ENCODE peak calls at places on chromosomes 12 and 14, in six cellular contexts. D is astrocyte of the cerebellum, B is NB4, R is AG09309, P is fibroblast of villous mesenchyme, N is Calu3. W is an unnamed sample.

GRCh38 chr12:92458996-92459395 is 243.8 kb upstream of the PLEKHG7 start:
- DNase-seq in D (no peak), B (no peak), R (no peak), P (no peak), N (no peak), W (no peak)

GRCh38 chr12:87074801-87075200 is 818.6 kb upstream of the MGAT4C start:
- DNase-seq in D (no peak), B (no peak), R (peak; percentile 1), P (no peak), N (no peak), W (no peak)

GRCh38 chr12:122860052-122860853 is 25.0 kb downstream of the HIP1R start:
- DNase-seq in D (peak; percentile 50), B (peak; percentile 88), R (no peak), P (peak; percentile 82), N (peak; percentile 89), W (peak; percentile 79)

GRCh38 chr14:93731753-93732152 is 56.5 kb downstream of the PRIMA1 start:
- DNase-seq in D (no peak), B (no peak), R (no peak), P (no peak), N (no peak), W (no peak)

GRCh38 chr12:96506776-96507175 is 17.4 kb downstream of the CFAP54 start:
- DNase-seq in D (no peak), B (no peak), R (no peak), P (no peak), N (no peak), W (no peak)

GRCh38 chr14:59277659-59278058 is 89.2 kb downstream of the DAAM1 start:
- DNase-seq in D (no peak), B (no peak), R (no peak), P (no peak), N (no peak), W (no peak)

GRCh38 chr14:95832012-95832411 is 44.6 kb upstream of the TUNAR start:
- DNase-seq in D (no peak), B (no peak), R (no peak), P (no peak), N (no peak), W (no peak)

GRCh38 chr12:22978962-22979361 is 354.0 kb downstream of the ETNK1 start:
- DNase-seq in D (peak; percentile 89), B (no peak), R (peak; percentile 94), P (peak; percentile 88), N (no peak), W (peak; percentile 94)

GRCh38 chr14:72666610-72667009 is 227.3 kb downstream of the DPF3 start:
- DNase-seq in D (peak; percentile 46), B (no peak), R (peak; percentile 46), P (peak; percentile 58), N (no peak), W (peak; percentile 55)

GRCh38 chr14:33363687-33364086 is 425.0 kb downstream of the NPAS3 start:
- DNase-seq in D (peak; percentile 56), B (no peak), R (no peak), P (peak; percentile 13), N (no peak), W (no peak)

GRCh38 chr12:121576851-121577391 is 3.9 kb downstream of the KDM2B start:
- DNase-seq in D (peak; percentile 36), B (peak; percentile 46), R (peak; percentile 65), P (peak; percentile 88), N (no peak), W (no peak)

GRCh38 chr14:50600849-50601248 is 40.9 kb downstream of the ATL1 start:
- DNase-seq in D (no peak), B (no peak), R (no peak), P (peak; percentile 43), N (no peak), W (peak; percentile 59)

DNA sequence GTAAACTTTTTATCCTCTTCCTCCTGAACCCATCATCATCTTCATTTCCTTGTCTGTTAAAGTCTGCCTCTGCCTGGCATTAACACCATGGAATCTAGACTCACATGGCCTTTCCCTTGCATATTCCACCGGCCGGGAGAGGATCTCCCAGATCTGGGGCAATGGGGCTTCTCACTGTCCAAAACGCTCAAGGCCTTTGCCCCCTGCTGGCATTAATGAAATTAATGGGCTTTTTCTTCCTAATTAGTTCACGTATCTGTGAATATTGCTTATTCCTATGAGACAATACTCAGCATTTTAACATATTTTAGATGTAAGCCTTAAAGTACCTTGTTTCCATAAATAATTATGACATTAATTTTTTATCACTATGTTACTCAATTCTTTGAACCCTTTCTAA is 42.9 kb upstream of the CAPRIN2 start:
- DNase-seq in D (no peak), B (no peak), R (no peak), P (peak; percentile 5), N (no peak), W (peak; percentile 9)
- TF ChIP-seq CTCF in D (no peak), B (no peak), R (no peak), P (peak; percentile 13), N (no peak), W (no peak)

GRCh38 chr12:6753772-6754356 is 923 bp upstream of the MLF2 start:
- DNase-seq in D (no peak), B (no peak), R (no peak), P (no peak), N (no peak), W (no peak)
- TF ChIP-seq CTCF in D (no peak), B (no peak), R (peak; percentile 96), P (peak; percentile 95), N (no peak), W (peak; percentile 90)

GRCh38 chr14:21719841-21720240 is 46.2 kb upstream of the OR4E1 start:
- DNase-seq in D (no peak), B (no peak), R (no peak), P (no peak), N (no peak), W (no peak)

GRCh38 chr14:21724115-21724973 is 50.7 kb upstream of the OR4E1 start:
- DNase-seq in D (no peak), B (no peak), R (no peak), P (no peak), N (no peak), W (no peak)

GRCh38 chr14:21721504-21721903 is 47.9 kb upstream of the OR4E1 start:
- DNase-seq in D (no peak), B (no peak), R (no peak), P (no peak), N (no peak), W (no peak)

GRCh38 chr14:21723431-21724045 is 49.9 kb upstream of the OR4E1 start:
- DNase-seq in D (no peak), B (peak; percentile 50), R (no peak), P (peak; percentile 16), N (peak; percentile 25), W (peak; percentile 56)
- TF ChIP-seq CTCF in D (no peak), B (peak; percentile 74), R (no peak), P (peak; percentile 47), N (no peak), W (no peak)

GRCh38 chr14:100836961-100837811 is 11.3 kb downstream of the MEG3 start:
- DNase-seq in D (no peak), B (no peak), R (no peak), P (no peak), N (no peak), W (no peak)
- TF ChIP-seq CTCF in D (no peak), B (no peak), R (no peak), P (no peak), N (no peak), W (no peak)

DNA sequence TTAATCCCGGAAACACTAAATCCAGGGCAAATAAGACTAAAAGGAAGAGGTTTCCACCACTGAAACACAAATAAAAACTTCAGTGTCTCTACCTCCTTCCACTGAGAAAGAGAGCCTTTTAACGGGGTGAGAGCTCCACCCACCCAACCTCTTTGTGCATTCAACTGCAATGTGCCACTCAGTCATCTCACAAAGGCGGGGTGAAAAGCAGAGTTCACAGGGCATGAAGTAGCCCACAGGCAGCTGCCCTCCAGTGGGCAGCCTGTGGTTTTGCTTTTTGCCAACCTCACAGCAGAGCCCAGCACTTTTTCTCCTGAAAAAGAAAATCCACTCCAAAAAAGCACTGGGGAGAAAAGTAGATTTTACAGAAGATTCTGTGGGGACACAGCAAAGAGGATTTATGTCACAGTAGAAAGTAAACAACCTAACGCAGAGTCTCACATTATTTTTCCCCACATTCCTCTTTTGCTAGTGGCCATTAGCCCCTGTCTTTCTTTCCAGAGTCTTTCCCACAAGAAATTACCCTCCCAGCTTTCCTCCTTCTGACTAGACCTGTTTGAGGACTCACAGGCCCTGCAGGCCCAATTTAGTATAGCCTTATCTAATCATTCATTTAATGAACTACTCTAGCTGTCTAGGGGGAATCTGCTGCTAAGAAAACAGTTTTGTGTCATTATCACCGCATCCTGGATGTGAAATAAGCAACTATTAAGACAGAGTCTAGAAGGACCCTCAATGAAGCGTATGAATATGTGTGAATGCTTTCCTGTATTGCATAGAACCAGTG is 753.8 kb upstream of the FOXG1 start:
- DNase-seq in D (no peak), B (no peak), R (no peak), P (no peak), N (peak; percentile 15), W (no peak)
- TF ChIP-seq CTCF in D (no peak), B (no peak), R (no peak), P (no peak), N (no peak), W (no peak)

GRCh38 chr12:7060353-7060954 is at the start of gene C1S:
- DNase-seq in D (peak; percentile 89), B (no peak), R (peak; percentile 98), P (peak; percentile 99), N (peak; percentile 63), W (peak; percentile 98)
- TF ChIP-seq CTCF in D (peak; percentile 86), B (no peak), R (peak; percentile 98), P (peak; percentile 97), N (peak; percentile 26), W (peak; percentile 70)

DNA sequence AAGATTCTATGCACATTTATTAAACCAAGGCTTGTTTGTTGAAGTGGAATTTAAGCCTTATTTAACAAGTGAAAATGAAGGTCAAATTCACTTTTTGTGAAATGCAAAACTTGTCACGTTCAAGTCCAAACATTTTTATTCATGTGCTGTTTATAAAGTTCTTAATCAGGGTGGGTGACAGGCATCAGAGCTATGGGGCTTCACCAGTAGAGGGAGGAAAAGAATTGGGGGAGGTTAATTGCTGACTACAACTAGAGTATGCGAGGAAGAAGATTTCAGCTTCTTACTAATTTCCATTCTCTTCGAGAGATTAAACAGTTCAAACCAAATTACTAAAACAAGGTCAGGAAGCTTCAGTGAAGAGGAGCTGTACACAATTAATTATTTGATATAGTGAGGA is 9.7 kb downstream of the MOK start:
- DNase-seq in D (peak; percentile 13), B (peak; percentile 44), R (no peak), P (no peak), N (no peak), W (no peak)
- TF ChIP-seq CTCF in D (peak; percentile 66), B (peak; percentile 39), R (peak; percentile 47), P (peak; percentile 42), N (no peak), W (no peak)

GRCh38 chr12:124428792-124429281 is 133.9 kb downstream of the RFLNA start:
- DNase-seq in D (no peak), B (peak; percentile 75), R (no peak), P (peak; percentile 78), N (no peak), W (no peak)

GRCh38 chr12:124428136-124428791 is 133.4 kb downstream of the RFLNA start:
- DNase-seq in D (no peak), B (peak; percentile 89), R (no peak), P (peak; percentile 98), N (no peak), W (no peak)

GRCh38 chr12:124432376-124432775 is 135.0 kb downstream of the NCOR2 start:
- DNase-seq in D (no peak), B (peak; percentile 99), R (no peak), P (no peak), N (no peak), W (no peak)

GRCh38 chr12:124429535-124429934 is 134.6 kb downstream of the RFLNA start:
- DNase-seq in D (no peak), B (no peak), R (no peak), P (no peak), N (no peak), W (no peak)

GRCh38 chr12:124430491-124430890 is 135.6 kb downstream of the RFLNA start:
- DNase-seq in D (no peak), B (no peak), R (no peak), P (no peak), N (no peak), W (no peak)
- TF ChIP-seq CTCF in D (no peak), B (no peak), R (no peak), P (no peak), N (no peak), W (no peak)

W was measured in MCF 10A.